ENCODE peak calls at places on chromosomes 1 and 21, in ten cellular contexts. P is fibroblast of lung; C is AG04450; R is fibroblast of the conjunctiva; H is stimulated activated CD8-positive, alpha-beta memory T cell treated with anti-CD3 and anti-CD28 coated beads, Interleukin-7, amount 100 ng/mL, for 1 hour; Q is fibroblast of villous mesenchyme; V is endothelial cell; O is ACHN; W is stromal cell of bone marrow; F is HTR-8/SVneo. I is an unnamed sample.

GRCh38 chr1:46198026-46198826 is at the start of gene POMGNT1:
- DNase-seq in P (peak), C (no peak), R (no peak), H (peak), Q (peak), V (peak), O (peak), W (no peak), F (peak), I (peak)

GRCh38 chr1:55262822-55263221 is 47.7 kb upstream of the USP24 start:
- DNase-seq in P (peak), C (no peak), R (peak), H (no peak), Q (no peak), V (no peak), O (no peak), W (peak), F (no peak), I (peak)

GRCh38 chr1:175892686-175893085 is 149.3 kb upstream of the TNR start:
- DNase-seq in P (no peak), C (no peak), R (no peak), H (no peak), Q (no peak), V (no peak), O (no peak), W (no peak), F (no peak), I (no peak)

GRCh38 chr1:85378526-85378925 is 86.4 kb downstream of the DDAH1 start:
- DNase-seq in P (no peak), C (no peak), R (no peak), H (no peak), Q (no peak), V (no peak), O (no peak), W (no peak), F (no peak), I (no peak)

GRCh38 chr1:88284666-88285366 is 399.3 kb upstream of the PKN2 start:
- DNase-seq in P (no peak), C (no peak), R (no peak), H (no peak), Q (no peak), V (no peak), O (no peak), W (no peak), F (no peak), I (no peak)

GRCh38 chr1:43267818-43268425 is 1.9 kb upstream of the TMEM125 start:
- DNase-seq in P (no peak), C (no peak), R (no peak), H (no peak), Q (no peak), V (no peak), O (no peak), W (no peak), F (no peak), I (no peak)

GRCh38 chr1:5944848-5945167 is 47.4 kb downstream of the NPHP4 start:
- DNase-seq in P (no peak), C (no peak), R (no peak), H (no peak), Q (no peak), V (no peak), O (no peak), W (no peak), F (no peak), I (no peak)

GRCh38 chr1:221419513-221420088 is 322.3 kb downstream of the DUSP10 start:
- DNase-seq in P (peak), C (peak), R (peak), H (no peak), Q (peak), V (no peak), O (no peak), W (peak), F (no peak), I (no peak)

GRCh38 chr1:203996126-203996525 is 76.8 kb upstream of the SOX13 start:
- DNase-seq in P (peak), C (no peak), R (no peak), H (no peak), Q (peak), V (no peak), O (no peak), W (no peak), F (no peak), I (no peak)

GRCh38 chr1:150012611-150013010 is 2.1 kb upstream of the OTUD7B start:
- DNase-seq in P (peak), C (no peak), R (no peak), H (no peak), Q (no peak), V (no peak), O (no peak), W (no peak), F (no peak), I (no peak)

GRCh38 chr1:9413877-9414213 is 121.2 kb downstream of the SPSB1 start:
- DNase-seq in P (no peak), C (no peak), R (no peak), H (no peak), Q (no peak), V (no peak), O (peak), W (no peak), F (no peak), I (no peak)

GRCh38 chr1:169548312-169548711 is 38.0 kb downstream of the F5 start:
- DNase-seq in P (no peak), C (no peak), R (no peak), H (no peak), Q (no peak), V (no peak), O (no peak), W (no peak), F (no peak), I (no peak)

GRCh38 chr1:204450461-204451257 is 39.0 kb upstream of the PPP1R15B start:
- DNase-seq in P (no peak), C (no peak), R (no peak), H (no peak), Q (no peak), V (no peak), O (no peak), W (no peak), F (no peak), I (no peak)

GRCh38 chr21:46194374-46195334 is 10.4 kb upstream of the SPATC1L start:
- DNase-seq in P (no peak), C (no peak), R (no peak), H (no peak), Q (no peak), V (no peak), O (no peak), W (no peak), F (no peak), I (no peak)

GRCh38 chr1:88916883-88917282 is 25.5 kb upstream of the GTF2B start:
- DNase-seq in P (no peak), C (no peak), R (no peak), H (no peak), Q (no peak), V (no peak), O (no peak), W (no peak), F (no peak), I (no peak)

GRCh38 chr1:56933606-56934005 is 32.2 kb downstream of the C8B start:
- DNase-seq in P (no peak), C (no peak), R (no peak), H (no peak), Q (no peak), V (no peak), O (no peak), W (no peak), F (no peak), I (no peak)

GRCh38 chr1:110645962-110646735 is 28.6 kb downstream of the KCNA3 start:
- DNase-seq in P (peak), C (no peak), R (no peak), H (no peak), Q (peak), V (no peak), O (peak), W (peak), F (no peak), I (no peak)

GRCh38 chr1:203088441-203088840 is 2.6 kb upstream of the MYOG start:
- DNase-seq in P (no peak), C (no peak), R (no peak), H (no peak), Q (no peak), V (no peak), O (no peak), W (no peak), F (no peak), I (no peak)

GRCh38 chr21:38790038-38790437 is 15.7 kb upstream of the ETS2 start:
- DNase-seq in P (no peak), C (no peak), R (no peak), H (no peak), Q (no peak), V (no peak), O (no peak), W (no peak), F (no peak), I (no peak)

GRCh38 chr1:84735483-84735882 is 45.2 kb upstream of the SSX2IP start:
- DNase-seq in P (no peak), C (no peak), R (no peak), H (no peak), Q (no peak), V (no peak), O (no peak), W (no peak), F (no peak), I (no peak)

GRCh38 chr1:12107718-12108117 is 44.6 kb downstream of the TNFRSF8 start:
- DNase-seq in P (no peak), C (no peak), R (no peak), H (no peak), Q (no peak), V (no peak), O (no peak), W (no peak), F (no peak), I (no peak)

GRCh38 chr1:24547195-24547594 is 8.7 kb upstream of the NCMAP start:
- DNase-seq in P (no peak), C (no peak), R (no peak), H (no peak), Q (no peak), V (no peak), O (no peak), W (no peak), F (no peak), I (no peak)

GRCh38 chr1:175824079-175824478 is 80.7 kb upstream of the TNR start:
- DNase-seq in P (no peak), C (no peak), R (no peak), H (no peak), Q (no peak), V (peak), O (peak), W (no peak), F (no peak), I (peak)

GRCh38 chr1:74731399-74732052 is 1.3 kb downstream of the CRYZ start:
- DNase-seq in P (peak), C (no peak), R (no peak), H (no peak), Q (peak), V (no peak), O (peak), W (no peak), F (no peak), I (peak)

GRCh38 chr1:52037909-52038308 is 4.3 kb upstream of the KTI12 start:
- DNase-seq in P (no peak), C (no peak), R (no peak), H (no peak), Q (no peak), V (no peak), O (no peak), W (no peak), F (no peak), I (no peak)